ENCODE peak calls at places on chromosomes 16 and 17, in eight cellular contexts. X is uterus, B is Peyer's patch, T is RWPE1, V is right lobe of liver, N is H9, C is ovary, H is A549. I is an unnamed sample.

GRCh38 chr16:10885246-10885645 is 8.2 kb downstream of the CIITA start:
- DNase-seq in X (no peak), B (peak), T (no peak), V (no peak), N (no peak), C (no peak), H (no peak), I (no peak)

GRCh38 chr17:43403846-43404245 is 5.1 kb downstream of the ARL4D start:
- DNase-seq in X (no peak), B (no peak), T (no peak), V (no peak), N (no peak), C (no peak), H (no peak), I (no peak)

GRCh38 chr17:80364091-80364691 is 50.8 kb upstream of the ENDOV start:
- DNase-seq in X (no peak), B (no peak), T (peak), V (no peak), N (peak), C (no peak), H (peak), I (peak)

GRCh38 chr16:85891776-85892166 is 7.2 kb upstream of the IRF8 start:
- DNase-seq in X (no peak), B (no peak), T (no peak), V (no peak), N (no peak), C (no peak), H (no peak), I (no peak)

GRCh38 chr16:81583893-81584705 is 139.5 kb downstream of the CMIP start:
- DNase-seq in X (no peak), B (no peak), T (peak), V (no peak), N (no peak), C (no peak), H (peak), I (no peak)

GRCh38 chr16:81458149-81458669 is 13.6 kb downstream of the CMIP start:
- DNase-seq in X (no peak), B (no peak), T (no peak), V (no peak), N (no peak), C (no peak), H (no peak), I (no peak)

GRCh38 chr17:35255316-35255715 is 12.4 kb downstream of the SLFN5 start:
- DNase-seq in X (no peak), B (no peak), T (no peak), V (no peak), N (no peak), C (no peak), H (no peak), I (no peak)

GRCh38 chr17:3796110-3796821 is 4.7 kb downstream of the ITGAE start:
- DNase-seq in X (no peak), B (peak), T (no peak), V (no peak), N (no peak), C (no peak), H (no peak), I (peak)

GRCh38 chr16:24442631-24443030 is 96.7 kb upstream of the RBBP6 start:
- DNase-seq in X (no peak), B (no peak), T (no peak), V (no peak), N (no peak), C (no peak), H (no peak), I (no peak)

GRCh38 chr17:14926526-14927122 is 338.5 kb downstream of the PMP22 start:
- DNase-seq in X (peak), B (peak), T (peak), V (peak), N (peak), C (peak), H (peak), I (peak)

GRCh38 chr17:27532269-27533067 is 76.2 kb downstream of the KSR1 start:
- DNase-seq in X (no peak), B (no peak), T (no peak), V (peak), N (no peak), C (no peak), H (no peak), I (peak)

GRCh38 chr17:8629371-8630226 is 926 bp downstream of the MYH10 start:
- DNase-seq in X (peak), B (no peak), T (peak), V (peak), N (peak), C (peak), H (peak), I (peak)

GRCh38 chr17:35345926-35346771 is 27.3 kb downstream of the SLFN11 start:
- DNase-seq in X (peak), B (peak), T (no peak), V (peak), N (peak), C (peak), H (no peak), I (peak)

GRCh38 chr16:50368410-50369132 is at the start of gene BRD7:
- DNase-seq in X (peak), B (peak), T (peak), V (peak), N (peak), C (peak), H (peak), I (peak)

GRCh38 chr17:47820023-47820789 is 1.4 kb downstream of the OSBPL7 start:
- DNase-seq in X (no peak), B (no peak), T (no peak), V (no peak), N (no peak), C (no peak), H (no peak), I (no peak)

GRCh38 chr16:75483222-75483621 is 12.0 kb downstream of the CHST6 start:
- DNase-seq in X (no peak), B (no peak), T (peak), V (no peak), N (no peak), C (no peak), H (no peak), I (no peak)

GRCh38 chr17:80345321-80345720 is 69.6 kb upstream of the ENDOV start:
- DNase-seq in X (no peak), B (no peak), T (no peak), V (no peak), N (no peak), C (no peak), H (no peak), I (no peak)

GRCh38 chr17:27218719-27219488 is 75.0 kb upstream of the WSB1 start:
- DNase-seq in X (no peak), B (no peak), T (no peak), V (no peak), N (no peak), C (no peak), H (no peak), I (no peak)

GRCh38 chr16:86186361-86186760 is 287.4 kb downstream of the IRF8 start:
- DNase-seq in X (no peak), B (no peak), T (no peak), V (no peak), N (no peak), C (no peak), H (no peak), I (no peak)

GRCh38 chr17:78992542-78993212 is 13.0 kb upstream of the LGALS3BP start:
- DNase-seq in X (peak), B (no peak), T (no peak), V (peak), N (no peak), C (no peak), H (no peak), I (no peak)

GRCh38 chr17:76657505-76658386 is 14.2 kb upstream of the ST6GALNAC1 start:
- DNase-seq in X (no peak), B (no peak), T (no peak), V (no peak), N (no peak), C (no peak), H (no peak), I (no peak)

GRCh38 chr17:35973333-35974260 is 7.7 kb downstream of the CCL16 start:
- DNase-seq in X (no peak), B (no peak), T (peak), V (peak), N (no peak), C (no peak), H (no peak), I (no peak)

GRCh38 chr16:27326738-27327585 is 13.2 kb downstream of the IL4R start:
- DNase-seq in X (peak), B (peak), T (peak), V (peak), N (peak), C (peak), H (peak), I (peak)

GRCh38 chr17:2174471-2175293 is 119.8 kb downstream of the HIC1 start:
- DNase-seq in X (peak), B (no peak), T (no peak), V (peak), N (no peak), C (peak), H (no peak), I (no peak)

GRCh38 chr16:10501016-10501607 is 79.3 kb downstream of the EMP2 start:
- DNase-seq in X (no peak), B (no peak), T (no peak), V (no peak), N (no peak), C (no peak), H (no peak), I (peak)

GRCh38 chr17:17495448-17496188 is 577 bp downstream of the RASD1 start:
- DNase-seq in X (peak), B (peak), T (no peak), V (peak), N (no peak), C (no peak), H (no peak), I (no peak)

GRCh38 chr17:19317359-19318095 is 45.0 kb downstream of the B9D1 start:
- DNase-seq in X (peak), B (peak), T (no peak), V (peak), N (peak), C (peak), H (no peak), I (peak)

GRCh38 chr17:13429201-13429600 is 172.5 kb downstream of the HS3ST3A1 start:
- DNase-seq in X (no peak), B (no peak), T (no peak), V (no peak), N (no peak), C (no peak), H (no peak), I (no peak)

GRCh38 chr16:69727916-69728270 is 1.5 kb upstream of the NQO1 start:
- DNase-seq in X (no peak), B (no peak), T (no peak), V (no peak), N (no peak), C (no peak), H (no peak), I (no peak)
- H3K27ac ChIP-seq in X (no peak), B (no peak), T (peak), V (no peak), N (no peak), C (no peak), H (peak), I (peak)

DNA sequence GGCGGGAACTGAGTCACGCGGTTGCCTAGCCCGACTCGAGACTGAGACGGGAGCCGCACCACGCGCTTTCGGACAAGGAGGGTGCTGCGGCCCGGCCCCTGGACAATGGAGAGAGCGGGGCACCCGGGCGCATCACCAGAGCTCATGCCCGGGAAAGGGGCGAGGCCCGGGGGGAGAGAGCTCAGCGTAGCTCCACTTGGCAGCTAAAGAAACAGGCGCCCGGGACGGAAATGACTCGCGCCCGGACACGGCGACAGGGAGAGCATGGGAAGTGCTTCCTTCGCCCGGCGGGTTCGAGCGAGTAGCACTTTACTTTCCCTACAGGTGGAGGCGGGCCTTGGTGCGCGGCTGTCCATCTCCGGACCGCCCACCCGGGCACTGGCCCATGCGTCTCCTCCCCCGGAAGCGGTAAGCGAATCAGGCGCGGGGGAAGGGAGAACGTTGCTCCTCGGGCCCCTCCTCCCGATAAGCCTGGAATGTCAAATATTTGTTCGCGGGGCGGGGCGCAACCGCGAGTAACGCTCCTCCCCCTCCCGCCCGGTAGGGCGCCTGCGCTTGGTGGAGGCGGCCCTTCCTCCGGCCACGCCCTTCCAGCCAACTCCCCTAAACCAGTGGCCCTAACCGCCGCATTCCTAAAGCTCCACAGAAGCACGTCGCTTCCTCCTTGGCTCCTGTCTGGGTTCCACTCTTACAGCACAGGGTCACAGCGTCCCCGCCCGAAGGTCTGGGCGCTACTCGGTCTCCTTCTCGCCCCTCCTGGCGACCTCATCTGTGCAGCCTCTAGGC is 1.5 kb upstream of the ESRP2 start:
- DNase-seq in X (peak), B (peak), T (peak), V (peak), N (peak), C (peak), H (peak), I (no peak)
- TF ChIP-seq CTCF in X (peak), B (no peak), T (no peak), V (no peak), N (no peak), C (no peak), H (no peak), I (no peak)

DNA sequence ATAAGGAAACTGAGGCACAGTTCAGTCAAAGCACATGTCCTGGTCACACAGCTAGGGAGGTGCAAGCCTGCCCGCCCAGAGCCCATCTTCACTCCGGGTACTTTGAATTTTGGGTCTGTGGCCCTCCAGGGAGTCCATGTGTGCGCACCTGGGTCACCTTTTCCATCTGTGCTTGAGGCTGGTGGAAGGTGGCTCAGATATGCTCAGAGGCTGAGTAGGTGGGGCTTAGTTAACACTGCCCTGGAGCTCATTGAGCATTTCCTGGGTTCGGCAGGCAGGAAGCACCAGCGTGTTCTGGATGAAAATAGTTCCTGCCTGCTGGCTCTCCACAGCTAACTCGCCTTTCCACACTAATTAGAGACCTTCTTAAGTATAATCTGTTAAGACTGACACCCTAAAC is 19.2 kb downstream of the FAM234A start:
- DNase-seq in X (no peak), B (no peak), T (no peak), V (no peak), N (no peak), C (no peak), H (no peak), I (no peak)
- H3K27ac ChIP-seq in X (no peak), B (no peak), T (no peak), V (no peak), N (no peak), C (no peak), H (no peak), I (no peak)

GRCh38 chr17:45371414-45372324 is 54.8 kb upstream of the MAP3K14 start:
- DNase-seq in X (peak), B (no peak), T (peak), V (peak), N (peak), C (peak), H (peak), I (no peak)
- TF ChIP-seq CTCF in X (no peak), B (no peak), T (no peak), V (no peak), N (no peak), C (no peak), H (no peak), I (no peak)

DNA sequence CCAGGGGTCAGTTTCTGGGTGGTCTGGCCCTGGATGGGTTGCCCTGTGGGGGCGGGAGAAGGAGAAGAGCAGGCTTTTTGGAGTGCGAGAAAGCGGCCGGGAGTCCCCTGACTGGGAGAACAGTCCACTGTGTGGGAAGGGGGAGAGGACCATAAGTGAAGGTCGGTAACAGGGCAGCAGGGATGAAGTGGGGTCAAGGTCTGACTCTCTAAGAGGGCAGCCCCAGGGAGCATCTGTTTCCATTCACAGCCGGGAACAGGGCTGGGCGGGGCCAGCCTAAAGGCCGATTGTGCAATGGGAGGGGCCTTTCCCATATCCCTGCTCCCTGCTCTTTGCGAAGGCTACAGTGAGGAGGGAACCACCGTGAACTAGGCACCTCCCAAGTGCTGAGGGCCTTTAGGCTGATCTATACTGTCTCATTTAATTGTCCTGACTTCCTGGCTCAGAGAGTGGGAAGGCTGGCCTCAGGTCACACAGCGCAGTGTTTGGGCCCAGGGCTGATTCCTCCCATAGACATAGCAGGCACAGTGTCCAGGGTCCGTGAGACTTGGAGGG is 10.4 kb upstream of the WFDC1 start:
- DNase-seq in X (peak), B (no peak), T (peak), V (no peak), N (peak), C (peak), H (no peak), I (no peak)
- H3K27ac ChIP-seq in X (peak), B (no peak), T (no peak), V (no peak), N (no peak), C (peak), H (peak), I (no peak)

I was measured in DND-41.